ENCODE peak calls at places on chromosomes 1 and 21, in six cellular contexts. One of them, this sample, is unnamed.

GRCh38 chr1:236862615-236863211 is 67.6 kb downstream of the MTR start:
- DNase-seq in stimulated activated CD8-positive, alpha-beta memory T cell treated with anti-CD3 and anti-CD28 coated beads, Interleukin-7, amount 100 ng/mL, for 24 hours: no peak
- DNase-seq in head of caudate nucleus: no peak
- DNase-seq in activated CD4-positive, alpha-beta T cell treated with anti-CD3 and anti-CD28 coated beads, Interleukin-2, amount 50 U/mL, for 1 hour: no peak
- DNase-seq in NCI-H1092 treated with DMSO at 0.1 percent for 48 hours: no peak
- DNase-seq in smooth muscle cell of the brain vasculature: no peak
- DNase-seq in this sample: no peak

GRCh38 chr1:193609592-193609991 is 423.2 kb upstream of the B3GALT2 start:
- DNase-seq in stimulated activated CD8-positive, alpha-beta memory T cell treated with anti-CD3 and anti-CD28 coated beads, Interleukin-7, amount 100 ng/mL, for 24 hours: no peak
- DNase-seq in head of caudate nucleus: no peak
- DNase-seq in activated CD4-positive, alpha-beta T cell treated with anti-CD3 and anti-CD28 coated beads, Interleukin-2, amount 50 U/mL, for 1 hour: no peak
- DNase-seq in NCI-H1092 treated with DMSO at 0.1 percent for 48 hours: no peak
- DNase-seq in smooth muscle cell of the brain vasculature: no peak
- DNase-seq in this sample: no peak

GRCh38 chr1:16183157-16183556 is 27.3 kb upstream of the EPHA2 start:
- DNase-seq in stimulated activated CD8-positive, alpha-beta memory T cell treated with anti-CD3 and anti-CD28 coated beads, Interleukin-7, amount 100 ng/mL, for 24 hours: no peak
- DNase-seq in head of caudate nucleus: no peak
- DNase-seq in activated CD4-positive, alpha-beta T cell treated with anti-CD3 and anti-CD28 coated beads, Interleukin-2, amount 50 U/mL, for 1 hour: no peak
- DNase-seq in NCI-H1092 treated with DMSO at 0.1 percent for 48 hours: no peak
- DNase-seq in smooth muscle cell of the brain vasculature: no peak
- DNase-seq in this sample: no peak

GRCh38 chr21:28639742-28640141 is 352.9 kb downstream of the LTN1 start:
- DNase-seq in stimulated activated CD8-positive, alpha-beta memory T cell treated with anti-CD3 and anti-CD28 coated beads, Interleukin-7, amount 100 ng/mL, for 24 hours: no peak
- DNase-seq in head of caudate nucleus: no peak
- DNase-seq in activated CD4-positive, alpha-beta T cell treated with anti-CD3 and anti-CD28 coated beads, Interleukin-2, amount 50 U/mL, for 1 hour: no peak
- DNase-seq in NCI-H1092 treated with DMSO at 0.1 percent for 48 hours: no peak
- DNase-seq in smooth muscle cell of the brain vasculature: no peak
- DNase-seq in this sample: no peak

GRCh38 chr1:158998781-158999161 is 10.9 kb upstream of the IFI16 start:
- DNase-seq in stimulated activated CD8-positive, alpha-beta memory T cell treated with anti-CD3 and anti-CD28 coated beads, Interleukin-7, amount 100 ng/mL, for 24 hours: no peak
- DNase-seq in head of caudate nucleus: peak; percentile 29
- DNase-seq in activated CD4-positive, alpha-beta T cell treated with anti-CD3 and anti-CD28 coated beads, Interleukin-2, amount 50 U/mL, for 1 hour: no peak
- DNase-seq in NCI-H1092 treated with DMSO at 0.1 percent for 48 hours: peak; percentile 53
- DNase-seq in smooth muscle cell of the brain vasculature: no peak
- DNase-seq in this sample: peak; percentile 68

GRCh38 chr1:200875416-200875815 is 2.6 kb downstream of the GPR25 start:
- DNase-seq in stimulated activated CD8-positive, alpha-beta memory T cell treated with anti-CD3 and anti-CD28 coated beads, Interleukin-7, amount 100 ng/mL, for 24 hours: no peak
- DNase-seq in head of caudate nucleus: no peak
- DNase-seq in activated CD4-positive, alpha-beta T cell treated with anti-CD3 and anti-CD28 coated beads, Interleukin-2, amount 50 U/mL, for 1 hour: no peak
- DNase-seq in NCI-H1092 treated with DMSO at 0.1 percent for 48 hours: no peak
- DNase-seq in smooth muscle cell of the brain vasculature: no peak
- DNase-seq in this sample: no peak

GRCh38 chr1:9228589-9228988 is 6.0 kb upstream of the H6PD start:
- DNase-seq in stimulated activated CD8-positive, alpha-beta memory T cell treated with anti-CD3 and anti-CD28 coated beads, Interleukin-7, amount 100 ng/mL, for 24 hours: no peak
- DNase-seq in head of caudate nucleus: no peak
- DNase-seq in activated CD4-positive, alpha-beta T cell treated with anti-CD3 and anti-CD28 coated beads, Interleukin-2, amount 50 U/mL, for 1 hour: no peak
- DNase-seq in NCI-H1092 treated with DMSO at 0.1 percent for 48 hours: no peak
- DNase-seq in smooth muscle cell of the brain vasculature: no peak
- DNase-seq in this sample: no peak

GRCh38 chr1:155081472-155082300 is 3.0 kb downstream of the EFNA3 start:
- DNase-seq in stimulated activated CD8-positive, alpha-beta memory T cell treated with anti-CD3 and anti-CD28 coated beads, Interleukin-7, amount 100 ng/mL, for 24 hours: no peak
- DNase-seq in head of caudate nucleus: peak; percentile 53
- DNase-seq in activated CD4-positive, alpha-beta T cell treated with anti-CD3 and anti-CD28 coated beads, Interleukin-2, amount 50 U/mL, for 1 hour: no peak
- DNase-seq in NCI-H1092 treated with DMSO at 0.1 percent for 48 hours: no peak
- DNase-seq in smooth muscle cell of the brain vasculature: no peak
- DNase-seq in this sample: no peak

GRCh38 chr1:93607814-93608187 is 73.8 kb downstream of the BCAR3 start:
- DNase-seq in stimulated activated CD8-positive, alpha-beta memory T cell treated with anti-CD3 and anti-CD28 coated beads, Interleukin-7, amount 100 ng/mL, for 24 hours: no peak
- DNase-seq in head of caudate nucleus: no peak
- DNase-seq in activated CD4-positive, alpha-beta T cell treated with anti-CD3 and anti-CD28 coated beads, Interleukin-2, amount 50 U/mL, for 1 hour: no peak
- DNase-seq in NCI-H1092 treated with DMSO at 0.1 percent for 48 hours: no peak
- DNase-seq in smooth muscle cell of the brain vasculature: no peak
- DNase-seq in this sample: no peak

GRCh38 chr1:116573388-116574100 is 2.7 kb upstream of the CD58 start:
- DNase-seq in stimulated activated CD8-positive, alpha-beta memory T cell treated with anti-CD3 and anti-CD28 coated beads, Interleukin-7, amount 100 ng/mL, for 24 hours: no peak
- DNase-seq in head of caudate nucleus: no peak
- DNase-seq in activated CD4-positive, alpha-beta T cell treated with anti-CD3 and anti-CD28 coated beads, Interleukin-2, amount 50 U/mL, for 1 hour: no peak
- DNase-seq in NCI-H1092 treated with DMSO at 0.1 percent for 48 hours: no peak
- DNase-seq in smooth muscle cell of the brain vasculature: no peak
- DNase-seq in this sample: no peak

GRCh38 chr1:48571303-48571987 is 99.4 kb upstream of the SPATA6 start:
- DNase-seq in stimulated activated CD8-positive, alpha-beta memory T cell treated with anti-CD3 and anti-CD28 coated beads, Interleukin-7, amount 100 ng/mL, for 24 hours: no peak
- DNase-seq in head of caudate nucleus: no peak
- DNase-seq in activated CD4-positive, alpha-beta T cell treated with anti-CD3 and anti-CD28 coated beads, Interleukin-2, amount 50 U/mL, for 1 hour: no peak
- DNase-seq in NCI-H1092 treated with DMSO at 0.1 percent for 48 hours: no peak
- DNase-seq in smooth muscle cell of the brain vasculature: no peak
- DNase-seq in this sample: no peak

GRCh38 chr1:20921285-20921684 is 134.2 kb upstream of the HP1BP3 start:
- DNase-seq in stimulated activated CD8-positive, alpha-beta memory T cell treated with anti-CD3 and anti-CD28 coated beads, Interleukin-7, amount 100 ng/mL, for 24 hours: no peak
- DNase-seq in head of caudate nucleus: no peak
- DNase-seq in activated CD4-positive, alpha-beta T cell treated with anti-CD3 and anti-CD28 coated beads, Interleukin-2, amount 50 U/mL, for 1 hour: no peak
- DNase-seq in NCI-H1092 treated with DMSO at 0.1 percent for 48 hours: no peak
- DNase-seq in smooth muscle cell of the brain vasculature: no peak
- DNase-seq in this sample: no peak

GRCh38 chr1:95021085-95021484 is 51.7 kb downstream of the ALG14 start:
- DNase-seq in stimulated activated CD8-positive, alpha-beta memory T cell treated with anti-CD3 and anti-CD28 coated beads, Interleukin-7, amount 100 ng/mL, for 24 hours: no peak
- DNase-seq in head of caudate nucleus: no peak
- DNase-seq in activated CD4-positive, alpha-beta T cell treated with anti-CD3 and anti-CD28 coated beads, Interleukin-2, amount 50 U/mL, for 1 hour: no peak
- DNase-seq in NCI-H1092 treated with DMSO at 0.1 percent for 48 hours: no peak
- DNase-seq in smooth muscle cell of the brain vasculature: no peak
- DNase-seq in this sample: no peak

GRCh38 chr1:32764826-32765545 is 52.2 kb downstream of the YARS1 start:
- DNase-seq in stimulated activated CD8-positive, alpha-beta memory T cell treated with anti-CD3 and anti-CD28 coated beads, Interleukin-7, amount 100 ng/mL, for 24 hours: no peak
- DNase-seq in head of caudate nucleus: no peak
- DNase-seq in activated CD4-positive, alpha-beta T cell treated with anti-CD3 and anti-CD28 coated beads, Interleukin-2, amount 50 U/mL, for 1 hour: no peak
- DNase-seq in NCI-H1092 treated with DMSO at 0.1 percent for 48 hours: peak; percentile 91
- DNase-seq in smooth muscle cell of the brain vasculature: no peak
- DNase-seq in this sample: no peak

GRCh38 chr1:5981009-5981380 is 11.2 kb downstream of the NPHP4 start:
- DNase-seq in stimulated activated CD8-positive, alpha-beta memory T cell treated with anti-CD3 and anti-CD28 coated beads, Interleukin-7, amount 100 ng/mL, for 24 hours: no peak
- DNase-seq in head of caudate nucleus: no peak
- DNase-seq in activated CD4-positive, alpha-beta T cell treated with anti-CD3 and anti-CD28 coated beads, Interleukin-2, amount 50 U/mL, for 1 hour: no peak
- DNase-seq in NCI-H1092 treated with DMSO at 0.1 percent for 48 hours: no peak
- DNase-seq in smooth muscle cell of the brain vasculature: no peak
- DNase-seq in this sample: no peak

GRCh38 chr1:26094677-26095383 is 16.8 kb upstream of the PDIK1L start:
- DNase-seq in stimulated activated CD8-positive, alpha-beta memory T cell treated with anti-CD3 and anti-CD28 coated beads, Interleukin-7, amount 100 ng/mL, for 24 hours: no peak
- DNase-seq in head of caudate nucleus: no peak
- DNase-seq in activated CD4-positive, alpha-beta T cell treated with anti-CD3 and anti-CD28 coated beads, Interleukin-2, amount 50 U/mL, for 1 hour: no peak
- DNase-seq in NCI-H1092 treated with DMSO at 0.1 percent for 48 hours: no peak
- DNase-seq in smooth muscle cell of the brain vasculature: peak; percentile 46
- DNase-seq in this sample: peak; percentile 13

GRCh38 chr1:61518670-61519400 is 206.1 kb downstream of the TM2D1 start:
- DNase-seq in stimulated activated CD8-positive, alpha-beta memory T cell treated with anti-CD3 and anti-CD28 coated beads, Interleukin-7, amount 100 ng/mL, for 24 hours: no peak
- DNase-seq in head of caudate nucleus: no peak
- DNase-seq in activated CD4-positive, alpha-beta T cell treated with anti-CD3 and anti-CD28 coated beads, Interleukin-2, amount 50 U/mL, for 1 hour: no peak
- DNase-seq in NCI-H1092 treated with DMSO at 0.1 percent for 48 hours: no peak
- DNase-seq in smooth muscle cell of the brain vasculature: no peak
- DNase-seq in this sample: no peak

GRCh38 chr1:44801491-44802305 is 1.5 kb downstream of the PLK3 start:
- DNase-seq in stimulated activated CD8-positive, alpha-beta memory T cell treated with anti-CD3 and anti-CD28 coated beads, Interleukin-7, amount 100 ng/mL, for 24 hours: no peak
- DNase-seq in head of caudate nucleus: no peak
- DNase-seq in activated CD4-positive, alpha-beta T cell treated with anti-CD3 and anti-CD28 coated beads, Interleukin-2, amount 50 U/mL, for 1 hour: no peak
- DNase-seq in NCI-H1092 treated with DMSO at 0.1 percent for 48 hours: no peak
- DNase-seq in smooth muscle cell of the brain vasculature: no peak
- DNase-seq in this sample: no peak

GRCh38 chr21:45039309-45040113 is 34.9 kb upstream of the ADARB1 start:
- DNase-seq in stimulated activated CD8-positive, alpha-beta memory T cell treated with anti-CD3 and anti-CD28 coated beads, Interleukin-7, amount 100 ng/mL, for 24 hours: no peak
- DNase-seq in head of caudate nucleus: no peak
- DNase-seq in activated CD4-positive, alpha-beta T cell treated with anti-CD3 and anti-CD28 coated beads, Interleukin-2, amount 50 U/mL, for 1 hour: no peak
- DNase-seq in NCI-H1092 treated with DMSO at 0.1 percent for 48 hours: no peak
- DNase-seq in smooth muscle cell of the brain vasculature: no peak
- DNase-seq in this sample: no peak

GRCh38 chr1:168386949-168387586 is 106.4 kb downstream of the TBX19 start:
- DNase-seq in stimulated activated CD8-positive, alpha-beta memory T cell treated with anti-CD3 and anti-CD28 coated beads, Interleukin-7, amount 100 ng/mL, for 24 hours: peak; percentile 33
- DNase-seq in head of caudate nucleus: peak; percentile 82
- DNase-seq in activated CD4-positive, alpha-beta T cell treated with anti-CD3 and anti-CD28 coated beads, Interleukin-2, amount 50 U/mL, for 1 hour: peak; percentile 74
- DNase-seq in NCI-H1092 treated with DMSO at 0.1 percent for 48 hours: peak; percentile 72
- DNase-seq in smooth muscle cell of the brain vasculature: no peak
- DNase-seq in this sample: peak; percentile 57

GRCh38 chr1:8516793-8517556 is 199.1 kb downstream of the SLC45A1 start:
- DNase-seq in stimulated activated CD8-positive, alpha-beta memory T cell treated with anti-CD3 and anti-CD28 coated beads, Interleukin-7, amount 100 ng/mL, for 24 hours: no peak
- DNase-seq in head of caudate nucleus: no peak
- DNase-seq in activated CD4-positive, alpha-beta T cell treated with anti-CD3 and anti-CD28 coated beads, Interleukin-2, amount 50 U/mL, for 1 hour: no peak
- DNase-seq in NCI-H1092 treated with DMSO at 0.1 percent for 48 hours: no peak
- DNase-seq in smooth muscle cell of the brain vasculature: no peak
- DNase-seq in this sample: no peak

GRCh38 chr1:168469690-168470089 is 74.1 kb downstream of the XCL2 start:
- DNase-seq in stimulated activated CD8-positive, alpha-beta memory T cell treated with anti-CD3 and anti-CD28 coated beads, Interleukin-7, amount 100 ng/mL, for 24 hours: peak; percentile 19
- DNase-seq in head of caudate nucleus: no peak
- DNase-seq in activated CD4-positive, alpha-beta T cell treated with anti-CD3 and anti-CD28 coated beads, Interleukin-2, amount 50 U/mL, for 1 hour: peak; percentile 7
- DNase-seq in NCI-H1092 treated with DMSO at 0.1 percent for 48 hours: no peak
- DNase-seq in smooth muscle cell of the brain vasculature: no peak
- DNase-seq in this sample: no peak

GRCh38 chr1:55702064-55702463 is 486.9 kb upstream of the USP24 start:
- DNase-seq in stimulated activated CD8-positive, alpha-beta memory T cell treated with anti-CD3 and anti-CD28 coated beads, Interleukin-7, amount 100 ng/mL, for 24 hours: no peak
- DNase-seq in head of caudate nucleus: no peak
- DNase-seq in activated CD4-positive, alpha-beta T cell treated with anti-CD3 and anti-CD28 coated beads, Interleukin-2, amount 50 U/mL, for 1 hour: no peak
- DNase-seq in NCI-H1092 treated with DMSO at 0.1 percent for 48 hours: no peak
- DNase-seq in smooth muscle cell of the brain vasculature: no peak
- DNase-seq in this sample: peak; percentile 35

GRCh38 chr1:171984850-171985485 is 143.7 kb downstream of the DNM3 start:
- DNase-seq in stimulated activated CD8-positive, alpha-beta memory T cell treated with anti-CD3 and anti-CD28 coated beads, Interleukin-7, amount 100 ng/mL, for 24 hours: no peak
- DNase-seq in head of caudate nucleus: no peak
- DNase-seq in activated CD4-positive, alpha-beta T cell treated with anti-CD3 and anti-CD28 coated beads, Interleukin-2, amount 50 U/mL, for 1 hour: no peak
- DNase-seq in NCI-H1092 treated with DMSO at 0.1 percent for 48 hours: peak; percentile 52
- DNase-seq in smooth muscle cell of the brain vasculature: no peak
- DNase-seq in this sample: peak; percentile 4

This sample was measured in NCI-H2029.